ENCODE peak calls at places on chromosomes 5 and 9, in nine cellular contexts. A is lung; G is thoracic aorta; N is activated CD8-positive, alpha-beta T cell treated with anti-CD3 and anti-CD28 coated beads for 36 hours; S is mesothelial cell of epicardium; E is astrocyte of the spinal cord; W is HepG2; Y is endothelial cell; V is AG09319. K is an unnamed sample.

GRCh38 chr9:100099722-100100042 is 639 bp downstream of the INVS start:
- DNase-seq in A (peak), G (no peak), N (peak), S (no peak), E (no peak), W (peak), Y (no peak), V (no peak), K (no peak)

GRCh38 chr9:116002624-116003023 is 151.0 kb upstream of the PAPPA start:
- DNase-seq in A (no peak), G (no peak), N (no peak), S (no peak), E (peak), W (no peak), Y (no peak), V (no peak), K (no peak)

GRCh38 chr9:98108540-98109031 is 10.4 kb downstream of the TRIM14 start:
- DNase-seq in A (no peak), G (no peak), N (peak), S (no peak), E (no peak), W (no peak), Y (no peak), V (no peak), K (no peak)

GRCh38 chr9:115198018-115198417 is 80.1 kb upstream of the TNC start:
- DNase-seq in A (peak), G (no peak), N (no peak), S (no peak), E (peak), W (no peak), Y (no peak), V (no peak), K (no peak)

GRCh38 chr5:8522635-8523034 is 653.7 kb downstream of the MTRR start:
- DNase-seq in A (no peak), G (no peak), N (no peak), S (no peak), E (no peak), W (no peak), Y (no peak), V (no peak), K (no peak)

GRCh38 chr5:103424008-103424407 is 138.6 kb downstream of the NUDT12 start:
- DNase-seq in A (no peak), G (no peak), N (no peak), S (no peak), E (peak), W (no peak), Y (no peak), V (peak), K (no peak)

GRCh38 chr5:112669328-112669963 is 68.2 kb upstream of the APC start:
- DNase-seq in A (no peak), G (no peak), N (no peak), S (no peak), E (no peak), W (no peak), Y (no peak), V (no peak), K (no peak)

GRCh38 chr5:68436686-68437520 is 221.3 kb downstream of the PIK3R1 start:
- DNase-seq in A (no peak), G (no peak), N (no peak), S (no peak), E (peak), W (no peak), Y (no peak), V (no peak), K (no peak)

GRCh38 chr9:92961627-92962302 is 14.4 kb downstream of the FGD3 start:
- DNase-seq in A (no peak), G (no peak), N (peak), S (no peak), E (no peak), W (no peak), Y (no peak), V (no peak), K (no peak)

GRCh38 chr5:56974241-56974640 is 22.3 kb upstream of the MIER3 start:
- DNase-seq in A (no peak), G (no peak), N (no peak), S (no peak), E (no peak), W (no peak), Y (no peak), V (no peak), K (no peak)

GRCh38 chr5:66642538-66642937 is 46.3 kb downstream of the MAST4 start:
- DNase-seq in A (no peak), G (no peak), N (no peak), S (no peak), E (no peak), W (no peak), Y (no peak), V (no peak), K (no peak)

GRCh38 chr9:131382850-131383729 is 10.8 kb upstream of the PRRC2B start:
- DNase-seq in A (peak), G (no peak), N (no peak), S (peak), E (peak), W (peak), Y (no peak), V (peak), K (no peak)

GRCh38 chr9:79021084-79021483 is 550.7 kb upstream of the TLE4 start:
- DNase-seq in A (no peak), G (no peak), N (no peak), S (no peak), E (no peak), W (no peak), Y (no peak), V (no peak), K (no peak)

GRCh38 chr5:15929616-15930303 is 249.8 kb downstream of the MARCHF11 start:
- DNase-seq in A (no peak), G (no peak), N (no peak), S (no peak), E (peak), W (no peak), Y (no peak), V (no peak), K (no peak)

GRCh38 chr9:137252555-137253506 is 1.7 kb downstream of the STPG3 start:
- DNase-seq in A (no peak), G (no peak), N (no peak), S (no peak), E (no peak), W (no peak), Y (no peak), V (no peak), K (no peak)

GRCh38 chr5:30926181-30926580 is 267.3 kb upstream of the CDH6 start:
- DNase-seq in A (no peak), G (no peak), N (no peak), S (no peak), E (no peak), W (no peak), Y (no peak), V (no peak), K (no peak)

GRCh38 chr5:144191998-144192397 is 21.3 kb downstream of the KCTD16 start:
- DNase-seq in A (no peak), G (no peak), N (peak), S (no peak), E (peak), W (peak), Y (no peak), V (peak), K (no peak)

GRCh38 chr9:83511051-83511450 is 27.1 kb downstream of the FRMD3 start:
- DNase-seq in A (no peak), G (no peak), N (no peak), S (no peak), E (peak), W (no peak), Y (no peak), V (no peak), K (no peak)

GRCh38 chr5:108681079-108681921 is 66.4 kb upstream of the FER start:
- DNase-seq in A (no peak), G (no peak), N (peak), S (no peak), E (peak), W (peak), Y (peak), V (peak), K (no peak)

GRCh38 chr5:158807-159447 is 32.4 kb upstream of the LRRC14B start:
- DNase-seq in A (no peak), G (no peak), N (no peak), S (no peak), E (no peak), W (no peak), Y (no peak), V (no peak), K (no peak)

GRCh38 chr5:159208508-159209437 is 580 bp downstream of the RNF145 start:
- DNase-seq in A (no peak), G (no peak), N (peak), S (no peak), E (peak), W (peak), Y (peak), V (no peak), K (peak)
- TF ChIP-seq CTCF in A (no peak), G (no peak), N (no peak), S (no peak), E (no peak), W (no peak), Y (no peak), V (no peak), K (no peak)

GRCh38 chr5:53318303-53318702 is 162.1 kb upstream of the FST start:
- DNase-seq in A (no peak), G (no peak), N (no peak), S (no peak), E (no peak), W (no peak), Y (no peak), V (no peak), K (no peak)
- TF ChIP-seq CTCF in A (no peak), G (no peak), N (no peak), S (no peak), E (peak), W (peak), Y (peak), V (no peak), K (peak)

DNA sequence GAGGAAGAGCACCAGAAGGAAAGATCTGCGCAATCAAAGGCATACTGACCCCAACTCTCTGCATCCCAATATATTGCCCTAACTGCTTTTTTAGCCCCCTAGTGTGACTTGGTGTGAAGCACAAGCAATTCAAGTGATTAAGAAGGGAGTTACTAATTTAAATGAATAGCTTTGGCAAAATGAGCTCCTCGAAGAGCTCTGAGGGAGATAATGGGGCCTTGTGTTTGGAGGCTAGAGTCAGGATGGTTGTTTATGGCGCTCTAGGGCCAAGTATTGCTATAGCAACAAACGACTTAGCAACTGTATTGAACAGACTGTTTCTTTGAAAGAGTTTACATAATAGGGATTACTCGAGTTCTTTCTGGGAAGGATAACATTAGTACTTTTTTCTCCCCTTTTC is 11.5 kb upstream of the C5orf58 start:
- DNase-seq in A (no peak), G (no peak), N (no peak), S (no peak), E (peak), W (no peak), Y (no peak), V (no peak), K (no peak)
- TF ChIP-seq CTCF in A (no peak), G (no peak), N (no peak), S (no peak), E (peak), W (no peak), Y (no peak), V (no peak), K (peak)

GRCh38 chr5:2017540-2018389 is 135.0 kb upstream of the IRX4 start:
- DNase-seq in A (no peak), G (no peak), N (peak), S (no peak), E (no peak), W (peak), Y (peak), V (no peak), K (no peak)
- TF ChIP-seq CTCF in A (peak), G (no peak), N (peak), S (peak), E (peak), W (peak), Y (peak), V (peak), K (peak)

DNA sequence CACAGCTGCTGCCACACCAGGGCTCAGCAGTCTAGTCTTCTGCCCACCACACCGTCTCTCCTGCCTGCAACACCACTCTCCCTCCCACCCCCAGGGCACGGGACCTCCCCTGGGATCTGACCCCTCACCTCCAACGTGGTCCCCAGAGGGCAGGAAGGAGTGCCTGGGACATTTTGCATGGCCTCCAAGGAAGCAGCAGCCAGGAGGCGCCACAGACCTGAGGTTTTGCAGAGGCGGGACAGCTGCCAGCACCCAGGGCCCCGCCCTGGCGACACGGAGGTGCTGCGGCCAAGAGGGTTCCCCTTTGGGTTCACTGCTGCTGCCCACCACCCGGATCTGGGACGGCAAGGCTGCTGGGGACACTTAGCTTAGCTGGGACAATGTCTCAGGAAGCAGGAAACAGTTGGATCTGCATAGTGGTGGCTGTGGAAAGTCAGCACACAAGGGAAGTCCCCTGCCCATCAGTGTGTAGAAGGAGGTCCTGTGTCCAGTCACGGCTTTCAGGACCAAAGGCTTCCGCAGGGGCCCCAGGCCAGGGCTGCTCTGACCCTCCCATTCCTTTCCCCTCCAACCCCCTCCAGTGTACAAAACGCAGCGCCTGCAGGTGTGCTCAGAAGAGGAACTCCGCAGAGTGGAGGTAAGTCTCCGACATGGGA is 13.8 kb downstream of the PROP1 start:
- DNase-seq in A (no peak), G (no peak), N (peak), S (no peak), E (no peak), W (peak), Y (no peak), V (no peak), K (no peak)
- TF ChIP-seq CTCF in A (peak), G (no peak), N (peak), S (no peak), E (no peak), W (peak), Y (no peak), V (no peak), K (peak)

DNA sequence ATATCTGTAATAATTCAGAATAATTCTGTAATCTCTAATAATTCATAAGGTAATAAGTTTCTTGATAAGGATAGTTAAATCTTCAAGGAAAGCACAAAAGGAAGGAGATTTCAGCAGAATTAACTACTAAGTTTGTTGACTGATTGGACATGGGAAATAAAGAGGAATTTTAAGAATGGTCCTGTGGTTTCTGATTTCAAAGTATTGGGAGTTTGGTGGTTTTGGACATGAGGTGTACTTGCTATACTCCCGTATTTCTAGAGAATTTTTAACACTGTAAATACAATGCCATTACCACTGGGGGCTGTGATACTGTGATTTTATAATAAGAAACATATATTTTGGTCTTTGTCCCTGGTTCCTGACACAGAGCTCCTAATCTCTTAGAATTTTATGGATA is 123.9 kb downstream of the UNC13B start:
- DNase-seq in A (no peak), G (no peak), N (no peak), S (no peak), E (peak), W (no peak), Y (no peak), V (peak), K (no peak)
- TF ChIP-seq CTCF in A (no peak), G (no peak), N (no peak), S (no peak), E (no peak), W (no peak), Y (no peak), V (no peak), K (no peak)

GRCh38 chr9:28970241-28970654 is 1397.0 kb upstream of the C9orf72 start:
- DNase-seq in A (no peak), G (no peak), N (no peak), S (no peak), E (no peak), W (no peak), Y (no peak), V (no peak), K (no peak)

GRCh38 chr9:28976684-28977083 is 1403.4 kb upstream of the C9orf72 start:
- DNase-seq in A (no peak), G (no peak), N (no peak), S (no peak), E (no peak), W (no peak), Y (no peak), V (no peak), K (no peak)

GRCh38 chr9:28976250-28976649 is 1403.0 kb upstream of the C9orf72 start:
- DNase-seq in A (no peak), G (no peak), N (no peak), S (no peak), E (no peak), W (no peak), Y (no peak), V (no peak), K (no peak)

GRCh38 chr9:28971881-28972280 is 1398.6 kb upstream of the C9orf72 start:
- DNase-seq in A (no peak), G (no peak), N (no peak), S (no peak), E (no peak), W (no peak), Y (no peak), V (no peak), K (no peak)
- TF ChIP-seq CTCF in A (no peak), G (no peak), N (no peak), S (no peak), E (no peak), W (no peak), Y (no peak), V (no peak), K (no peak)

K was measured in progenitor cell of endocrine pancreas.